ENCODE peak calls at places on chromosomes 12 and 14, in five cellular contexts. Z is fibroblast of lung, K is cardiac fibroblast, A is mucosa of descending colon, Q is astrocyte. I is an unnamed sample.

GRCh38 chr12:1650954-1651353 is 21.9 kb downstream of the WNT5B start:
- DNase-seq in Z (no peak), Q (no peak), A (no peak), K (no peak), I (no peak)

GRCh38 chr12:53208877-53209463 is 1.9 kb upstream of the ITGB7 start:
- DNase-seq in K (no peak), Q (no peak), A (no peak), Z (no peak), I (no peak)

GRCh38 chr14:93788557-93789365 is 476 bp upstream of the PRIMA1 start:
- DNase-seq in A (peak), Z (no peak), Q (no peak), K (peak), I (no peak)

GRCh38 chr14:105927094-105927475 is 400.7 kb downstream of the TMEM121 start:
- DNase-seq in A (no peak), K (no peak), Z (no peak), Q (no peak), I (no peak)

GRCh38 chr12:120181991-120182631 is 12.4 kb downstream of the GCN1 start:
- DNase-seq in Z (peak), K (peak), A (no peak), Q (peak), I (peak)

GRCh38 chr14:75699331-75699730 is 38.3 kb downstream of the TTLL5 start:
- DNase-seq in Z (no peak), Q (no peak), K (no peak), A (no peak), I (no peak)

GRCh38 chr12:452667-453210 is 7.0 kb upstream of the B4GALNT3 start:
- DNase-seq in Q (no peak), Z (no peak), K (no peak), A (peak), I (no peak)

GRCh38 chr12:110179291-110179690 is 55.1 kb downstream of the IFT81 start:
- DNase-seq in Q (peak), A (no peak), K (peak), Z (peak), I (peak)

GRCh38 chr14:24297190-24297964 is 2.2 kb downstream of the DHRS1 start:
- DNase-seq in A (no peak), K (peak), Z (no peak), Q (no peak), I (peak)

GRCh38 chr14:60862283-60862682 is 118.6 kb downstream of the TRMT5 start:
- DNase-seq in Z (no peak), Q (no peak), K (peak), A (peak), I (peak)

GRCh38 chr12:49969027-49969426 is 3.7 kb upstream of the AQP6 start:
- DNase-seq in Z (no peak), K (no peak), A (no peak), Q (no peak), I (no peak)

DNA sequence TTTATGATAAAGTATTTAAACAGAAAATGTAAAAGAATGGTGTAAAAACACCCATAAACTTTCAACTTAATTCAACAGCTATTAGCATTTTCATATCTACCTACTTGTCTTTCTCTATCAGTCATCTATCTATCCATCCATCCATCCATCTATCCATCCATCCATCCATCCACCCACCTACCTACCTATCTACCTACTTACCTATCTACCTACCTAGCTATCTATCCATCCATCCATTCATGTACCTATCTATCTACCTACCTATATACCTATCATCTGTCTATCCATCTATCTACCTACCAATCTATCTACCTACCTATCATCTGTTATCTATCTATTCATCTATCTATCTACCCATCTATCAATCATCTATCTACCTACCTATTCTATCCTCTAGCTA is 8.5 kb downstream of the NOS1 start:
- DNase-seq in A (no peak), Q (no peak), Z (no peak), K (no peak), I (no peak)
- TF ChIP-seq CTCF in A (no peak), Q (no peak), Z (no peak), K (no peak), I (no peak)

GRCh38 chr12:14240873-14241220 is 124.6 kb upstream of the ATF7IP start:
- DNase-seq in K (no peak), Z (no peak), A (no peak), Q (no peak), I (no peak)
- H3K4me3 ChIP-seq in K (no peak), Z (no peak), A (no peak), Q (no peak), I (no peak)

GRCh38 chr12:48021485-48022179 is 17.4 kb upstream of the COL2A1 start:
- DNase-seq in A (peak), Z (no peak), Q (no peak), K (no peak), I (no peak)
- TF ChIP-seq CTCF in A (no peak), Z (no peak), Q (no peak), K (no peak), I (no peak)

DNA sequence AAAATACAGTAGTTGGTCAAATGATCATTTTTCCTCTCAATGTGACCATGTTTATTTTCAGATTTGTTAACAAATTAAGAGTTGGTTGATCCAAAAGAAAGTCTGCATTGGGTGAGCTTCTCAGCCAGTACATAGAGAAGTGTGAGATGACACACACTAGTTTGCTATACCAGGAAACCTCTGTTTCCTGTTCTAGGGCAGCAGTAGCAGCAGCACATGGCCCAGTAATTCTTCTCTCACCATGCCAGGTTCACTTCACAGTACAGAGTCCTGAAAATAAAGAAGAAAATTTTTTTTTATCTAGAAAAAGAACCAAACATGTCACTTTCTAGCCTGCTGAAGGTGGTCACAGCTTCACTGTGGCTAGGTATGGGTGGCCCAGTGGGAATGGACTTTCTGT is 250.2 kb upstream of the OR4E1 start:
- DNase-seq in A (no peak), Q (no peak), Z (no peak), K (no peak), I (no peak)
- H3K4me3 ChIP-seq in A (no peak), Q (no peak), Z (no peak), K (no peak), I (no peak)

GRCh38 chr12:121916719-121917118 is 1.7 kb upstream of the CFAP251 start:
- DNase-seq in A (no peak), K (peak), Z (peak), Q (no peak), I (peak)
- TF ChIP-seq CTCF in A (no peak), K (peak), Z (peak), Q (peak), I (peak)